ENCODE peak calls at places on chromosome 17, in ten cellular contexts. X is skeletal muscle cell; Q is stimulated activated CD4-positive, alpha-beta T cell treated with anti-CD3 and anti-CD28 coated beads, Interleukin-2, amount 100 ng/mL, for 48 hours; E is posterior vena cava; O is myocyte; H is ACHN; Y is iPS-NIHi11; T is Calu3; D is WTC11; J is cardiac fibroblast. R is an unnamed sample.

GRCh38 chr17:75824591-75825518 is 19.3 kb downstream of the UNC13D start:
- DNase-seq in Q (no peak), D (no peak), E (peak; percentile 66), H (no peak), Y (no peak), T (no peak), X (no peak), O (no peak), J (no peak), R (no peak)

GRCh38 chr17:36978810-36979584 is 30.2 kb downstream of the AATF start:
- DNase-seq in E (no peak), Y (no peak), J (no peak), H (no peak), O (no peak), T (no peak), X (no peak), Q (no peak), D (no peak), R (no peak)

GRCh38 chr17:5758651-5759050 is 174.3 kb upstream of the NLRP1 start:
- DNase-seq in T (peak; percentile 3), D (peak; percentile 53), E (no peak), X (no peak), Y (peak; percentile 57), Q (no peak), H (peak; percentile 47), O (no peak), J (peak; percentile 57), R (no peak)

GRCh38 chr17:15038656-15039055 is 226.5 kb downstream of the PMP22 start:
- DNase-seq in O (no peak), X (peak; percentile 9), J (peak; percentile 0), Y (no peak), D (no peak), H (no peak), E (no peak), Q (no peak), T (no peak), R (no peak)

GRCh38 chr17:35063514-35064223 is at the start of gene RFFL:
- DNase-seq in O (peak; percentile 97), J (peak; percentile 99), D (peak; percentile 78), H (peak; percentile 99), X (peak; percentile 95), Q (peak; percentile 75), T (peak; percentile 83), Y (peak; percentile 89), E (peak; percentile 94), R (peak; percentile 66)

GRCh38 chr17:28380572-28380907 is 9.0 kb downstream of the SARM1 start:
- DNase-seq in E (peak; percentile 54), H (no peak), O (no peak), Y (no peak), Q (no peak), X (no peak), T (no peak), J (no peak), D (no peak), R (no peak)

GRCh38 chr17:81002409-81003361 is 11.0 kb downstream of the CHMP6 start:
- DNase-seq in D (no peak), T (peak; percentile 59), X (no peak), J (peak; percentile 70), H (no peak), E (no peak), Y (no peak), O (peak; percentile 58), Q (no peak), R (no peak)

GRCh38 chr17:50406578-50406977 is 9.3 kb upstream of the LRRC59 start:
- DNase-seq in D (no peak), Q (no peak), O (no peak), Y (no peak), T (no peak), X (no peak), J (no peak), E (no peak), H (no peak), R (no peak)

GRCh38 chr17:55454906-55455474 is 33.4 kb upstream of the MMD start:
- DNase-seq in Q (no peak), T (no peak), D (no peak), X (peak; percentile 92), E (no peak), Y (no peak), H (peak; percentile 65), O (peak; percentile 20), J (peak; percentile 89), R (no peak)

GRCh38 chr17:44219636-44220210 is at the start of gene UBTF:
- DNase-seq in E (peak; percentile 89), O (peak; percentile 76), X (no peak), Y (peak; percentile 65), H (peak; percentile 77), Q (peak; percentile 34), D (peak; percentile 72), T (peak; percentile 83), J (no peak), R (peak; percentile 61)

GRCh38 chr17:66233023-66233753 is 4.0 kb upstream of the APOH start:
- DNase-seq in X (no peak), Y (no peak), D (no peak), J (no peak), E (no peak), T (no peak), O (no peak), H (no peak), Q (no peak), R (no peak)

GRCh38 chr17:78237403-78238012 is 6.1 kb downstream of the TMEM235 start:
- DNase-seq in E (no peak), D (no peak), O (peak; percentile 62), T (no peak), H (no peak), Y (no peak), X (no peak), Q (no peak), J (no peak), R (no peak)

GRCh38 chr17:44970136-44970737 is 2.1 kb upstream of the C1QL1 start:
- DNase-seq in E (no peak), X (no peak), Q (no peak), Y (peak; percentile 69), T (no peak), D (peak; percentile 44), O (peak; percentile 41), J (no peak), H (peak; percentile 85), R (no peak)

GRCh38 chr17:32341857-32342602 is at the start of gene C17orf75:
- DNase-seq in O (peak; percentile 76), X (no peak), Q (peak; percentile 84), Y (peak; percentile 82), T (peak; percentile 87), H (peak; percentile 79), E (peak; percentile 95), D (peak; percentile 88), J (peak; percentile 82), R (peak; percentile 58)

GRCh38 chr17:948284-948852 is 31.2 kb downstream of the NXN start:
- DNase-seq in D (peak; percentile 63), O (no peak), J (no peak), Q (no peak), H (no peak), E (no peak), T (no peak), Y (peak; percentile 38), X (no peak), R (no peak)

GRCh38 chr17:10875411-10875810 is 37.5 kb upstream of the PIRT start:
- DNase-seq in X (no peak), D (peak; percentile 45), Y (peak; percentile 71), O (peak; percentile 38), E (no peak), T (peak; percentile 1), J (peak; percentile 15), Q (peak; percentile 1), H (peak; percentile 12), R (peak; percentile 7)

GRCh38 chr17:35291802-35292201 is 48.9 kb downstream of the SLFN5 start:
- DNase-seq in O (peak; percentile 29), Y (no peak), T (no peak), X (no peak), E (no peak), J (peak; percentile 92), Q (no peak), D (no peak), H (no peak), R (no peak)

GRCh38 chr17:58091024-58091567 is 7.9 kb downstream of the DYNLL2 start:
- DNase-seq in D (no peak), J (no peak), E (no peak), T (no peak), Y (no peak), O (no peak), H (no peak), X (no peak), Q (no peak), R (no peak)

GRCh38 chr17:55734128-55734781 is 11.6 kb upstream of the TMEM100 start:
- DNase-seq in J (peak; percentile 45), Q (no peak), T (no peak), H (no peak), O (peak; percentile 28), Y (peak; percentile 30), D (peak; percentile 33), E (no peak), X (no peak), R (no peak)

GRCh38 chr17:58184308-58184985 is 8.1 kb upstream of the EPX start:
- DNase-seq in Y (peak; percentile 64), Q (no peak), J (peak; percentile 59), D (peak; percentile 40), E (no peak), H (no peak), O (peak; percentile 8), X (peak; percentile 29), T (no peak), R (no peak)

GRCh38 chr17:15917021-15917438 is 27.9 kb upstream of the ADORA2B start:
- DNase-seq in H (no peak), Y (no peak), D (peak; percentile 11), X (no peak), T (no peak), Q (no peak), J (no peak), E (peak; percentile 57), O (no peak), R (no peak)

GRCh38 chr17:61253937-61254677 is 145.5 kb upstream of the TBX2 start:
- DNase-seq in O (no peak), J (no peak), H (no peak), X (no peak), T (no peak), Q (no peak), E (no peak), D (no peak), Y (no peak), R (no peak)

R was measured in endothelial cell.